ENCODE peak calls at places on chromosomes 1 and 21, in five cellular contexts. A is fibroblast of lung, Z is hepatocyte, P is GM23338, L is MM.1S. H is an unnamed sample.

GRCh38 chr1:3717041-3717714 is 35.1 kb upstream of the CCDC27 start:
- DNase-seq in P (no peak), L (no peak), Z (no peak), A (no peak), H (peak)

GRCh38 chr1:176220100-176220689 is 13.1 kb upstream of the COP1 start:
- DNase-seq in L (no peak), A (no peak), Z (no peak), P (no peak), H (no peak)

GRCh38 chr1:24868016-24868875 is 61.8 kb downstream of the RUNX3 start:
- DNase-seq in Z (no peak), P (no peak), L (no peak), A (no peak), H (no peak)

GRCh38 chr1:53521900-53522552 is 62.8 kb downstream of the DMRTB1 start:
- DNase-seq in A (peak), P (no peak), Z (no peak), L (no peak), H (peak)

GRCh38 chr1:208077232-208077751 is 166.4 kb upstream of the CD34 start:
- DNase-seq in P (no peak), L (no peak), A (no peak), Z (no peak), H (no peak)

GRCh38 chr1:28790384-28791035 is 21.5 kb upstream of the OPRD1 start:
- DNase-seq in Z (no peak), A (no peak), L (no peak), P (no peak), H (no peak)

GRCh38 chr21:34722684-34723300 is 54.0 kb downstream of the CLIC6 start:
- DNase-seq in Z (no peak), A (no peak), L (no peak), P (peak), H (peak)

GRCh38 chr1:162368451-162368850 is 8.2 kb downstream of the SPATA46 start:
- DNase-seq in Z (no peak), A (no peak), L (no peak), P (no peak), H (no peak)

GRCh38 chr1:210250998-210251679 is 18.5 kb downstream of the SERTAD4 start:
- DNase-seq in Z (peak), A (peak), L (peak), P (peak), H (peak)

GRCh38 chr21:43645414-43645891 is 13.8 kb downstream of the HSF2BP start:
- DNase-seq in Z (peak), A (peak), P (peak), L (peak), H (peak)

GRCh38 chr1:65148548-65149390 is 766 bp downstream of the AK4 start:
- DNase-seq in Z (peak), L (peak), P (peak), A (peak), H (peak)

GRCh38 chr1:216111842-216112241 is 311.4 kb downstream of the USH2A start:
- DNase-seq in L (peak), P (no peak), A (no peak), Z (no peak), H (no peak)

GRCh38 chr1:34164510-34165381 is at the start of gene CSMD2:
- DNase-seq in A (peak), Z (peak), L (no peak), P (peak), H (peak)

GRCh38 chr1:185316163-185317033 is 645 bp downstream of the IVNS1ABP start:
- DNase-seq in P (peak), L (peak), A (peak), Z (peak), H (peak)

GRCh38 chr21:33865176-33865575 is 50.4 kb downstream of the ATP5PO start:
- DNase-seq in A (no peak), Z (no peak), L (no peak), P (no peak), H (no peak)

GRCh38 chr21:43758132-43758619 is 17.9 kb downstream of the CSTB start:
- DNase-seq in Z (no peak), A (peak), P (no peak), L (no peak), H (no peak)

GRCh38 chr1:20487236-20487590 is 1.2 kb upstream of the CAMK2N1 start:
- DNase-seq in L (no peak), Z (no peak), A (no peak), P (peak), H (no peak)

GRCh38 chr1:33349081-33349759 is 28.3 kb upstream of the A3GALT2 start:
- DNase-seq in P (peak), A (peak), Z (peak), L (peak), H (peak)

GRCh38 chr1:52602328-52603300 is at the start of gene GPX7:
- DNase-seq in P (peak), L (peak), Z (peak), A (peak), H (peak)

GRCh38 chr1:54810144-54810942 is 9.2 kb upstream of the TTC22 start:
- DNase-seq in A (no peak), Z (peak), P (peak), L (peak), H (peak)

GRCh38 chr1:234719454-234720258 is 109.7 kb upstream of the IRF2BP2 start:
- DNase-seq in Z (no peak), P (no peak), L (no peak), A (no peak), H (no peak)

GRCh38 chr1:151729966-151730291 is 8.6 kb downstream of the RIIAD1 start:
- DNase-seq in L (no peak), A (no peak), Z (no peak), P (no peak), H (no peak)

GRCh38 chr1:226877669-226878068 is 7.3 kb downstream of the PSEN2 start:
- DNase-seq in L (no peak), P (no peak), A (no peak), Z (no peak), H (no peak)

GRCh38 chr1:15573477-15573876 is 11.4 kb downstream of the AGMAT start:
- DNase-seq in P (peak), A (peak), L (no peak), Z (no peak), H (no peak)

GRCh38 chr21:45270306-45270821 is 17.3 kb downstream of the POFUT2 start:
- DNase-seq in L (no peak), Z (no peak), P (peak), A (no peak), H (peak)

GRCh38 chr1:178052650-178053461 is 41.0 kb upstream of the RASAL2 start:
- DNase-seq in A (peak), Z (peak), L (no peak), P (peak), H (peak)

GRCh38 chr1:153631047-153632022 is 2.5 kb upstream of the CHTOP start:
- DNase-seq in L (no peak), Z (no peak), P (no peak), A (peak), H (no peak)

GRCh38 chr1:179105393-179105792 is 23.5 kb downstream of the TOR3A start:
- DNase-seq in P (peak), A (peak), Z (peak), L (peak), H (no peak)

GRCh38 chr1:44412591-44412990 is 7.5 kb downstream of the RNF220 start:
- DNase-seq in L (no peak), Z (no peak), A (no peak), P (no peak), H (no peak)
- TF ChIP-seq EZH2 in L (no peak), Z (no peak), A (peak), P (no peak), H (no peak)

GRCh38 chr1:248239478-248239877 is 8.3 kb downstream of the OR2M4 start:
- DNase-seq in Z (no peak), A (no peak), L (no peak), P (no peak), H (no peak)

GRCh38 chr1:248243204-248243603 is 12.0 kb downstream of the OR2M4 start:
- DNase-seq in A (peak), Z (no peak), L (peak), P (peak), H (peak)
- H3K4me3 ChIP-seq in A (no peak), Z (no peak), L (no peak), P (no peak), H (no peak)

DNA sequence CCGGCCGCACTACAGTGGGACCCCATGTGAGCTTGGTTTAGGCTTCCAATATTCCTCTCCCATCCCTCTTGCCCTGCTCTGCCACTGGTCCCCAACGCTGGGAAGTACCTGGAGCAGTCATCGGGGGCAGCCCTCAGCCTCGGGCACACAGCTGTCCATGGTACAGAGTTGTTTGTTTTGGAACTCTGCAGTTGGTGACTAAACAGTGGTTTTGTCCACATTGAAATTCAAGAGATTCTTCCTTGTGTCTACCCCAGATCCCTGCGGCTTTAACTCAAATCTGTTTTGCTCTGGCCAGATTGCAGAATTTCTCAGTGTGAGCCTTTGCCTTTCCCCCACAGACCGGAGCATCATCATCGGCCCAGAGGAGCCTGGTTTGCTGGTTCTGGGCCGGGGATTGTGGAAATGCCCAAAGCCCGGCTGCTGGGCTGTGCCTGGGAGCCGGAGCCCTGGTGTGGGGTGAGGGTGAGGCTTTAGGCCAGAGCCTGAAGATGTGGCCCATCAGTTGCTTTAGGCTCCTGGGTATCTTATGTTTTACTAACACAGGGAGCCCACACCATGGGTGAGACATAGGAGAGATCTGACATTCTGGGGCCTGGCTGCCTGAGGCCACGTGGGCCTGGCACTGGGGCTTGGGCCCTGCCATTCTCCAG is 93.2 kb downstream of the ARHGEF10L start:
- DNase-seq in L (no peak), Z (no peak), P (no peak), A (peak), H (no peak)
- TF ChIP-seq CTCF in L (no peak), Z (no peak), P (no peak), A (no peak), H (no peak)

GRCh38 chr1:118985611-118986290 is 2.4 kb downstream of the TBX15 start:
- DNase-seq in L (no peak), Z (no peak), P (peak), A (no peak), H (no peak)

GRCh38 chr1:118986291-118986838 is 1.8 kb downstream of the TBX15 start:
- DNase-seq in L (no peak), P (peak), A (no peak), Z (no peak), H (no peak)

GRCh38 chr1:118988186-118989005 is at the start of gene TBX15:
- DNase-seq in A (no peak), P (peak), L (no peak), Z (no peak), H (no peak)

GRCh38 chr1:118987431-118988185 is 535 bp downstream of the TBX15 start:
- DNase-seq in P (peak), L (no peak), A (no peak), Z (peak), H (peak)

DNA sequence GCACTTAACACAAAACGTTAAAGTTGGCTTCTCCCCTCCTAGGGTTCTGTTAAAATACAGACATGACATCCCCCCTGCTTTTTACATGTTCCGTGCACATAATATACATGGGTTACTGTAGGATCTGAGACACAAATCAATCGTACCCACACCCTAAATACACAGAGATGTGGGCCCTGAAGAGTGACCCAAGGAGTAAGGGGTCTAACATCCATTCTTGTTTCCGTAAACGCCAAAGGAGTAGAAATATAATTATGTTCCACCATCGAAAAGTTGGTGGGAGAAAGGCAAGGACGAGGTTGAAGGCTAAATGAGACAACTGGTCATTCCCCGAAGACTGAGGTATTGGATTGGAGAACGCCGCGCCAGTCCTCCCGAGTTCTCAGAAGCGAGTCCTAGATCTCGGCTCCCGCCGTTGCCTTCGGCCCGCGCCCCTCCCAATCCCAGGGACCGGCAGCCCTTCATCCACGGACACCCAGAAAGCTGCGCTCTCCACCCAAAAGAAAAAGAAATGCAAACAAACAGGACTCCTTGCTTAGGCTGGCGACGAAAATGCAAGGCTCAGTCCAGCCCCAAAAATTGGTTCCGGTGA is 1.2 kb downstream of the TBX15 start:
- DNase-seq in Z (no peak), L (no peak), A (no peak), P (peak), H (no peak)
- TF ChIP-seq EZH2 in Z (no peak), L (no peak), A (peak), P (peak), H (no peak)

DNA sequence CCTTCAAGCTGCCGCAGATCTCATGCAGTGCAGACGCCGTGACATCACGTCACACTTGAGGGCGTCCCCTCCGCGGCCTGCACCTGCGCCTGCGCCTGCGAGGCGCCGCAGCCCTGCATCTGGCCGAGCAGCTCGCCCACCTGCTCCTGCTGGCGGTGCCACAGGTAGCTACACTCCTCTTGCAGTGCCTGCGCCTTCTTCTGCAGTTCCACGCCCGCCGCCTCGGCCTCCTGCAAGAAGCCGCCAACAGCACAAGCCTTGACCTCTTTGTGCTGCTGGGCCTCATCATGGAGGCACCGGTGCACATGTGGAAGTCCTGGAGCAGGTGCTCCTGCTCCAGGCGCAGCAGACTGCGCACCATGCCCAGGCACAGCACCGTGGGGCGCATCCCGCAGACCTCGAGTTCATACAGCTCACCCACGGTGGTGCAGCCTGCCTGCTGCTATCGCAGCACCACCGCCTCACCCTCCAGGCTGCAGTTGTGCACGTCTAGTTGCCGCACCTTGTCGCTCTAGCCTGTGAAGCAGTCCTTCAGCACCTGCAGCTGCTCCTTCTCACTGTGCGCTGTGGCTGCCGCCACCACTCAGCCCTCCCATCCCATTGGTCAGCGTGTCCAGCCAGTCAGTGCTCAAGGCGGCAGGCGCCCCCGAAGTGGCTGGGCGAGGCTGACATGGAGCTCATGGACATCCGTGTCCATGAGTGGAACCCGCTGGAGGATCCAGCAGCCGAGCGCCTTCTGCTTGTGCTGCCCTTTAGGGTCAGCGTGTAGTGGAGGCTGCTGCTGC is 12.3 kb upstream of the CD2 start:
- DNase-seq in P (no peak), A (no peak), Z (no peak), L (no peak), H (no peak)
- H3K4me3 ChIP-seq in P (no peak), A (no peak), Z (no peak), L (no peak), H (no peak)

DNA sequence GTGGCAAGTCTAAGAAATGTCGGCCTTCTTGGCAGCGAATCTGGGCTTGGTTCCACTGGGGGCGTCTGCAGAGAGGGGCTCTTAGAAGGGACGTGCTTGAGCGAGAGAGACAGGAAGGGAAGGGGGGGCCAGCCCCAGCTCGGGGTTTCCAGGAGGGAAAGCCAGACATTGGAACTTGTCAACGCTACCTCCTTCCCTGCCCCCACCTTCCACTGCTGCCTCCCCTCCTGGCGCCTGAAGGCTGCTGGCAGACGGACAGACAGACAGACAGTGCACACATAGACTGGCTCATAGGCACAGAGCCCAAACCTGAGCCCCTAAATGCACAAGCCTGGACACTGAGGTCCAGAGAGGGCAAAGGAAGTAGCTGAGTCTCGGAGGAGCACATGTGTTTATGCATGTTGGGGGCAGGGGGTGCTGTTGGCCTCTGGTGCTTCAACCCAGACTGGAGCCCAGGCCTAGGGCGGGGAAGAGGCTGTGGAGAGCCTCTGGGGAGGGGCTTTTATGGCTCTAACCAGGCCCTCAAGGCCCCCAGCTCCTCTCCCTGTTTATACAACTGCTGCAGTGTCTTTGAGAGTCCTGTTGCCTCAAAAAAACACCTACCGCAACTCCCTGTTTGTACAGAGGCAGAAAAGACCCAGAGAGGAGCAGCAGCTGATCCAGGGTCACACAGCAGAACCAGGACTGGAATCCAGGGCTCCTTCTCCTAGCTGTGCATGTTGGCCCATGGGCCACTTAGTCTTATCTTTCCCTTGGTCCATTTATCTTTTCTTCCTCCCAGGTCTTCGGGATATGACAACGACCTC is 33.1 kb upstream of the WASF2 start:
- DNase-seq in P (peak), Z (peak), A (no peak), L (no peak), H (no peak)
- TF ChIP-seq CTCF in P (peak), Z (peak), A (peak), L (no peak), H (peak)

GRCh38 chr1:36175137-36176095 is 19.5 kb downstream of the MAP7D1 start:
- DNase-seq in P (peak), L (peak), Z (no peak), A (peak), H (no peak)

GRCh38 chr1:36176151-36176949 is 20.4 kb downstream of the MAP7D1 start:
- DNase-seq in P (peak), Z (no peak), L (no peak), A (no peak), H (no peak)

GRCh38 chr1:36177589-36178463 is 21.9 kb downstream of the MAP7D1 start:
- DNase-seq in A (no peak), L (no peak), P (peak), Z (no peak), H (no peak)

GRCh38 chr1:36179220-36179600 is 23.2 kb downstream of the MAP7D1 start:
- DNase-seq in P (no peak), Z (no peak), L (no peak), A (no peak), H (no peak)

DNA sequence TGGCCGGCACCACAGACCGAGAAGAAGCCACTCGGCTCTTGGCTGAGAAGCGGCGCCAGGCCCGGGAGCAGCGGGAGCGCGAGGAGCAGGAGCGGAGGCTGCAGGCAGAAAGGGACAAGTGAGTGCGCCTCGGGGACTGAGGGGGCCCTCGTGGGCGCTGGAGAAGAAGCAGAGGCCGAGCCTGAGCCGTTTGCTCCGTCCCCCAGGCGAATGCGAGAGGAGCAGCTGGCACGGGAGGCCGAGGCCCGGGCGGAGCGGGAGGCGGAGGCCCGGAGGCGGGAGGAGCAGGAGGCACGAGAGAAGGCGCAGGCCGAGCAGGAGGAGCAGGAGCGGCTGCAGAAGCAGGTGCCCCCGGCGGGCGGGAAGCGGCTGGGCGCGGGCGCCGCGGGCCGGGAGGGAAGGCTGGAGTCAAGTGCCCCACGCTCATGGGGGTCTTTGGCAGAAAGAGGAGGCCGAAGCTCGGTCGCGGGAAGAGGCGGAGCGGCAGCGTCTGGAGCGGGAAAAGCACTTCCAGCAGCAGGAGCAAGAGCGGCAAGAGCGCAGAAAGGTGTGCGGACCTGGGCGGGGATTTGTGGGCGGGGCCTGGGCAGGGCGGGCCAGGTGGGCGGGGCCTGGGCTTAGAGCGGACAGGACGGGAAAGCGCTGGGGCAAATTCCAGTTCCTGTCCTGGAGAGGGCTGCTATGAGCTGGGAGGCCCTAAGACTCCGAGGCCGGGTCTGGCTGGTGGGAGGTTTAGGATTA is 22.7 kb downstream of the MAP7D1 start:
- DNase-seq in Z (peak), P (peak), L (no peak), A (no peak), H (no peak)
- TF ChIP-seq EZH2 in Z (no peak), P (no peak), L (no peak), A (no peak), H (no peak)

DNA sequence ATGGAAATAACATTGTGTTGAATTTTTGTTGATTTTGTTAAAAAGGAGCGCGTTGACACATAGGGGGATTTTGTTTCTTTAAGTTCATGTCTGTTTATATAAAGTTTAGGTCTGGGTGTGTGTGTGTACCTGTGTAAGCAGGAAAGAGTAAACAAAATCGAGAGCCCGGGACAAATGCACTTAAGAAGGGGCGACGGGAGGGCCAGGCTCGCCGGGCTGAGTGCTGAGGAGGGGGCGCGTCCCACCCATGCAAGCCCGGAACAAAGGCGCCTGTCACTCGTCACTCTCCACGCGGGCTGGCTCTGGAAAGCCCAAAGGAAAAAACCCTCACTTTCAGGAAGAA is 28.8 kb upstream of the TRIM17 start:
- DNase-seq in L (no peak), P (no peak), A (no peak), Z (no peak), H (no peak)
- H3K4me3 ChIP-seq in L (peak), P (peak), A (no peak), Z (peak), H (peak)